ENCODE peak calls at places on chromosomes 6 and 20, in five cellular contexts. U, D, R, H and X are unnamed samples.

GRCh38 chr6:126180585-126180984 is 159.3 kb upstream of the CENPW start:
- DNase-seq in U (peak; percentile 89), D (peak; percentile 52), R (no peak), H (peak; percentile 25), X (no peak)

GRCh38 chr6:136173519-136174507 is 76.3 kb downstream of the MTFR2 start:
- DNase-seq in U (no peak), D (no peak), R (no peak), H (no peak), X (no peak)

GRCh38 chr20:25036331-25036936 is 21.5 kb downstream of the ACSS1 start:
- DNase-seq in U (no peak), D (no peak), R (no peak), H (no peak), X (no peak)

GRCh38 chr6:18503588-18504231 is 116.6 kb downstream of the RNF144B start:
- DNase-seq in U (peak; percentile 61), D (peak; percentile 80), R (peak; percentile 45), H (peak; percentile 35), X (peak; percentile 23)

GRCh38 chr6:149129401-149130077 is 188.0 kb upstream of the TAB2 start:
- DNase-seq in U (no peak), D (no peak), R (no peak), H (no peak), X (no peak)

GRCh38 chr6:134724653-134725340 is 225.1 kb downstream of the ALDH8A1 start:
- DNase-seq in U (no peak), D (no peak), R (no peak), H (no peak), X (no peak)

GRCh38 chr6:130033999-130034814 is 15.8 kb downstream of the L3MBTL3 start:
- DNase-seq in U (peak; percentile 79), D (no peak), R (no peak), H (no peak), X (no peak)

GRCh38 chr6:71466362-71466761 is 177.8 kb downstream of the OGFRL1 start:
- DNase-seq in U (no peak), D (no peak), R (no peak), H (no peak), X (no peak)

GRCh38 chr20:63168861-63169260 is 47.1 kb downstream of the YTHDF1 start:
- DNase-seq in U (no peak), D (no peak), R (no peak), H (no peak), X (no peak)

GRCh38 chr6:125189494-125189893 is 35.9 kb downstream of the TPD52L1 start:
- DNase-seq in U (no peak), D (no peak), R (no peak), H (no peak), X (no peak)

GRCh38 chr6:29702519-29703103 is 20.6 kb upstream of the HLA-F start:
- DNase-seq in U (peak; percentile 36), D (peak; percentile 19), R (peak; percentile 81), H (no peak), X (peak; percentile 99)

GRCh38 chr6:111950661-111951426 is 77.6 kb upstream of the FYN start:
- DNase-seq in U (no peak), D (no peak), R (no peak), H (no peak), X (no peak)

GRCh38 chr6:134768936-134769335 is 181.0 kb downstream of the ALDH8A1 start:
- DNase-seq in U (no peak), D (no peak), R (no peak), H (no peak), X (no peak)

GRCh38 chr6:149044394-149044965 is 273.0 kb upstream of the TAB2 start:
- DNase-seq in U (no peak), D (no peak), R (no peak), H (no peak), X (no peak)

GRCh38 chr20:61570796-61571195 is 318.7 kb downstream of the CDH4 start:
- DNase-seq in U (no peak), D (no peak), R (no peak), H (no peak), X (no peak)

GRCh38 chr6:24522090-24522820 is 27.5 kb downstream of the ALDH5A1 start:
- DNase-seq in U (no peak), D (no peak), R (no peak), H (peak; percentile 59), X (no peak)

GRCh38 chr6:67129780-67130179 is 1422.8 kb upstream of the EYS start:
- DNase-seq in U (no peak), D (no peak), R (no peak), H (no peak), X (no peak)

GRCh38 chr6:137570307-137570832 is 76.2 kb upstream of the OLIG3 start:
- DNase-seq in U (no peak), D (peak; percentile 17), R (no peak), H (no peak), X (no peak)

GRCh38 chr20:61993058-61993457 is 72.6 kb downstream of the TAF4 start:
- DNase-seq in U (no peak), D (no peak), R (no peak), H (no peak), X (no peak)

GRCh38 chr20:35617397-35618031 is 1.9 kb downstream of the SPAG4 start:
- DNase-seq in U (no peak), D (peak; percentile 92), R (peak; percentile 71), H (peak; percentile 37), X (no peak)

GRCh38 chr6:515267-515666 is 123.7 kb downstream of the IRF4 start:
- DNase-seq in U (no peak), D (no peak), R (no peak), H (no peak), X (no peak)

GRCh38 chr6:6915813-6916547 is 191.8 kb upstream of the RREB1 start:
- DNase-seq in U (no peak), D (no peak), R (no peak), H (no peak), X (no peak)

GRCh38 chr6:128057541-128058335 is 156.9 kb upstream of the THEMIS start:
- DNase-seq in U (no peak), D (no peak), R (no peak), H (no peak), X (no peak)

GRCh38 chr6:26304213-26305096 is 60.5 kb upstream of the BTN3A2 start:
- DNase-seq in U (peak; percentile 81), D (no peak), R (peak; percentile 41), H (no peak), X (no peak)
- TF ChIP-seq SIN3A in U (peak; percentile 19), D (no peak), R (no peak), H (no peak), X (no peak)

GRCh38 chr6:36545767-36546663 is 1.3 kb downstream of the STK38 start:
- DNase-seq in U (no peak), D (no peak), R (no peak), H (no peak), X (no peak)
- TF ChIP-seq SRF in U (no peak), D (no peak), R (no peak), H (no peak), X (no peak)

DNA sequence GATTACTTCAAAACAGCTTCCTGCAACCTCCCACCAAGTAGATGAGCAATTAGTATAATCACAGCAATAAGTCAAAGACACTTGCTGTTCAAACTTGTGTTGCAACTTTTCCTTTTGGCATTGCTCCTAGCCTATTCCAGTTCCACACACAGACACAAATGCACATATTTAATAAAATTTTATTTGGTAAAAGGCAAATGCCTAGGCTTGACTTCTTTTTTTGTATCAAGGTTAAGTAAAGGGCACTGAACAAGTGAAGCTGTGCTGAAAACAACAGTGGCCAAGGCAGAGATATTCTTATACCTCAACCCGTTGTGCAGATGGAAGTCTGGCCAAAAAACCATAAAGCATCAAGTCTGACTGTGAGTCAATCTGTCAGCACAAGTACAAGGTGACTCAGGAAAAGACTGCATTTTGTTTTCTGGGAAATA is 708.4 kb upstream of the CITED2 start:
- DNase-seq in U (no peak), D (no peak), R (no peak), H (no peak), X (no peak)
- TF ChIP-seq SIN3A in U (no peak), D (no peak), R (no peak), H (no peak), X (no peak)

DNA sequence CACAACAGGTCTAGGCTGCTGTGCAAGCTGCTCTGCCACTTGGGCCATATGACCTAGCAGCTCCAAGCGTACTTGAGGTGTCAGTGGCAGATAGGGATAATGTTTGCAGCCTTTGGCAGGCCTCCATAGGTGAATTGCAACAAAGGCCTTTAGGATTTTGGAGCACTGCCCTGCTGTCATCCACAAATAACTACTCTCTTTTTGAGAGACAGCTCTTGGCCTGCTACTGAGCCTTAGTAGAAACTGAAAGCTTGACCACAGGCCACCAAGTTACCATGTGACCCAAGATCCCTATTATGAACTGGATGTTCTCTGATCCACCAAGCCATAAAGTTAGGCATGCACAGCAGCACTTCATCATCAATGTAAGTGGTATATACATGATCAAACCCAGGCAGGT is 29.9 kb downstream of the FBXO30 start:
- DNase-seq in U (no peak), D (no peak), R (no peak), H (no peak), X (no peak)
- TF ChIP-seq SRF in U (no peak), D (no peak), R (no peak), H (no peak), X (no peak)

DNA sequence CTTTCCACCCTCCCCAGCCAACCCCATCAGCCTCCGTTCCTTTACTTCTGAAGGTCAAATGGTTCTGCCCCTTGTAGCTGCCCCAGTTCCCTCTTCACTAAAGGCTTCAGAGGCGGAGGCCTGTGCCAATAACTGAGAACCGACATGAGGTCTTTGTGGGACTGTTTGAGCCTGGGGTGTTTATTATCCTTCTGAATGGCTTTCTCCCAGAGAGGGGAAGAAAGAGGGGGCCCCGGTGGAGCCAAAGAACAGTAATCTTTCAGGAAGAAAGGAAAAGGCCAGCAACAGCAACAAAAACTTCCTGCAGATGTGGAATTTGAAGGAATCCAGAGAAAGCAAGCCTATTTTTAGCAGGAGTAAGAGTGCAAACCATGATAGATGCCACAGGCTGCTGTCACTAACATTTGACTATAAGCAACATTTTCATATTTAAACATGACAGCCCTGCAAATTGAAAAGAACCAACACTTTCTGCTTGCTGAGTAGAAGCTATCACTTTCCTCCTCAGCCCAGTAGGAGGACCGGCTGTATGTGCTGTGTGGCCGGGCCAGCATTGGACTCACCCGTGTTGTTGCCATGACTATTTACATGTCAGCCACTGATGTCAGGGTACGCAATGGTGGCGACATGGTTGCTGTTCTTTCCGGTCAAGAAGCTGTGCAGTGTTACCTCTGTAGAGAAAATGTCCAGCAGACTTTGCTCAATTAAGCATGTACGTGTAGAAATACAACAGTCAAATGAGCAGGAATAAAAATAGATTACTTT is 121.3 kb downstream of the SOBP start:
- DNase-seq in U (no peak), D (no peak), R (no peak), H (no peak), X (no peak)
- TF ChIP-seq SIN3A in U (no peak), D (no peak), R (no peak), H (no peak), X (no peak)

GRCh38 chr20:45206746-45207145 is at the start of gene SEMG1:
- DNase-seq in U (no peak), D (no peak), R (no peak), H (no peak), X (no peak)
- TF ChIP-seq SRF in U (no peak), D (no peak), R (no peak), H (no peak), X (no peak)

GRCh38 chr6:70108230-70108629 is 194.7 kb downstream of the COL9A1 start:
- DNase-seq in U (peak; percentile 10), D (peak; percentile 19), R (peak; percentile 35), H (peak; percentile 21), X (no peak)
- TF ChIP-seq SIN3A in U (no peak), D (no peak), R (no peak), H (no peak), X (no peak)

GRCh38 chr6:40164345-40164755 is 230.1 kb upstream of the MOCS1 start:
- DNase-seq in U (no peak), D (no peak), R (peak; percentile 92), H (no peak), X (no peak)
- TF ChIP-seq SRF in U (no peak), D (no peak), R (peak; percentile 77), H (no peak), X (no peak)

GRCh38 chr6:33427585-33428218 is 7.8 kb downstream of the SYNGAP1 start:
- DNase-seq in U (no peak), D (no peak), R (peak; percentile 98), H (no peak), X (no peak)
- TF ChIP-seq SIN3A in U (no peak), D (peak; percentile 70), R (peak; percentile 52), H (no peak), X (peak; percentile 60)